ENCODE peak calls at places on chromosome 6, in five cellular contexts. One of them, this sample, is unnamed. For H3K27me3, the result is how much of the 10 kb centered on the place peaks cover.

GRCh38 chr6:68975064-68975463 is 340.0 kb downstream of the ADGRB3 start:
- DNase-seq in heart left ventricle: peak
- DNase-seq in adipocyte: no peak
- DNase-seq in CD8-positive, alpha-beta T cell: no peak
- DNase-seq in Peyer's patch: no peak
- DNase-seq in this sample: no peak

GRCh38 chr6:150813319-150813992 is 52.0 kb upstream of the MTHFD1L start:
- DNase-seq in CD8-positive, alpha-beta T cell: no peak
- DNase-seq in adipocyte: peak
- DNase-seq in heart left ventricle: no peak
- DNase-seq in Peyer's patch: no peak
- DNase-seq in this sample: peak

GRCh38 chr6:88599561-88599960 is 363.9 kb downstream of the RNGTT start:
- DNase-seq in heart left ventricle: no peak
- DNase-seq in CD8-positive, alpha-beta T cell: no peak
- DNase-seq in adipocyte: no peak
- DNase-seq in Peyer's patch: no peak
- DNase-seq in this sample: no peak

GRCh38 chr6:23027281-23027680 is 457.9 kb downstream of the HDGFL1 start:
- DNase-seq in adipocyte: no peak
- DNase-seq in heart left ventricle: no peak
- DNase-seq in CD8-positive, alpha-beta T cell: no peak
- DNase-seq in Peyer's patch: no peak
- DNase-seq in this sample: peak

GRCh38 chr6:42925248-42925857 is 3.9 kb upstream of the CNPY3 start:
- DNase-seq in heart left ventricle: no peak
- DNase-seq in Peyer's patch: no peak
- DNase-seq in adipocyte: no peak
- DNase-seq in CD8-positive, alpha-beta T cell: no peak
- DNase-seq in this sample: no peak

GRCh38 chr6:17417817-17418216 is 24.4 kb downstream of the CAP2 start:
- DNase-seq in CD8-positive, alpha-beta T cell: no peak
- DNase-seq in heart left ventricle: no peak
- DNase-seq in Peyer's patch: no peak
- DNase-seq in adipocyte: peak
- DNase-seq in this sample: peak

GRCh38 chr6:53044071-53044470 is 21.1 kb upstream of the FBXO9 start:
- DNase-seq in heart left ventricle: peak
- DNase-seq in Peyer's patch: no peak
- DNase-seq in adipocyte: peak
- DNase-seq in CD8-positive, alpha-beta T cell: no peak
- DNase-seq in this sample: no peak

GRCh38 chr6:38512211-38512610 is 127.5 kb downstream of the BTBD9 start:
- DNase-seq in adipocyte: no peak
- DNase-seq in CD8-positive, alpha-beta T cell: no peak
- DNase-seq in heart left ventricle: no peak
- DNase-seq in Peyer's patch: no peak
- DNase-seq in this sample: peak

GRCh38 chr6:73969982-73970960 is 274.3 kb downstream of the CD109 start:
- DNase-seq in heart left ventricle: no peak
- DNase-seq in Peyer's patch: no peak
- DNase-seq in CD8-positive, alpha-beta T cell: no peak
- DNase-seq in adipocyte: peak
- DNase-seq in this sample: peak

GRCh38 chr6:41682056-41682477 is 43.8 kb downstream of the MDFI start:
- DNase-seq in heart left ventricle: peak
- DNase-seq in adipocyte: peak
- DNase-seq in Peyer's patch: peak
- DNase-seq in CD8-positive, alpha-beta T cell: peak
- DNase-seq in this sample: peak

GRCh38 chr6:26124550-26125014 is 37.4 kb downstream of the HFE start:
- DNase-seq in heart left ventricle: no peak
- DNase-seq in CD8-positive, alpha-beta T cell: no peak
- DNase-seq in adipocyte: peak
- DNase-seq in Peyer's patch: no peak
- DNase-seq in this sample: peak

GRCh38 chr6:41964201-41964887 is 22.7 kb upstream of the CCND3 start:
- DNase-seq in Peyer's patch: no peak
- DNase-seq in adipocyte: no peak
- DNase-seq in CD8-positive, alpha-beta T cell: no peak
- DNase-seq in heart left ventricle: no peak
- DNase-seq in this sample: no peak

GRCh38 chr6:157830354-157831017 is 7.4 kb downstream of the SNX9 start:
- DNase-seq in Peyer's patch: no peak
- DNase-seq in CD8-positive, alpha-beta T cell: no peak
- DNase-seq in heart left ventricle: no peak
- DNase-seq in adipocyte: no peak
- DNase-seq in this sample: no peak

GRCh38 chr6:145897552-145897951 is 66.6 kb downstream of the SHPRH start:
- DNase-seq in heart left ventricle: no peak
- DNase-seq in CD8-positive, alpha-beta T cell: no peak
- DNase-seq in Peyer's patch: no peak
- DNase-seq in adipocyte: no peak
- DNase-seq in this sample: no peak

GRCh38 chr6:136323431-136324112 is 33.9 kb upstream of the BCLAF1 start:
- DNase-seq in Peyer's patch: no peak
- DNase-seq in adipocyte: peak
- DNase-seq in CD8-positive, alpha-beta T cell: no peak
- DNase-seq in heart left ventricle: no peak
- DNase-seq in this sample: no peak

GRCh38 chr6:137013031-137013430 is 31.7 kb downstream of the IL20RA start:
- DNase-seq in Peyer's patch: no peak
- DNase-seq in heart left ventricle: no peak
- DNase-seq in adipocyte: no peak
- DNase-seq in CD8-positive, alpha-beta T cell: no peak
- DNase-seq in this sample: peak

GRCh38 chr6:146337376-146337775 is 206.3 kb upstream of the RAB32 start:
- DNase-seq in adipocyte: no peak
- DNase-seq in CD8-positive, alpha-beta T cell: no peak
- DNase-seq in heart left ventricle: no peak
- DNase-seq in Peyer's patch: no peak
- DNase-seq in this sample: no peak

GRCh38 chr6:105514306-105514705 is 111.4 kb upstream of the PREP start:
- DNase-seq in Peyer's patch: no peak
- DNase-seq in CD8-positive, alpha-beta T cell: no peak
- DNase-seq in heart left ventricle: no peak
- DNase-seq in adipocyte: no peak
- DNase-seq in this sample: no peak

GRCh38 chr6:159254186-159254585 is 85.0 kb downstream of the FNDC1 start:
- DNase-seq in adipocyte: peak
- DNase-seq in heart left ventricle: no peak
- DNase-seq in CD8-positive, alpha-beta T cell: no peak
- DNase-seq in Peyer's patch: no peak
- DNase-seq in this sample: no peak

GRCh38 chr6:71197267-71197666 is 91.3 kb upstream of the OGFRL1 start:
- DNase-seq in heart left ventricle: no peak
- DNase-seq in adipocyte: no peak
- DNase-seq in CD8-positive, alpha-beta T cell: no peak
- DNase-seq in Peyer's patch: no peak
- DNase-seq in this sample: peak

GRCh38 chr6:68638225-68638900 is 3.3 kb downstream of the ADGRB3 start:
- DNase-seq in adipocyte: peak
- DNase-seq in heart left ventricle: no peak
- DNase-seq in CD8-positive, alpha-beta T cell: no peak
- DNase-seq in Peyer's patch: no peak
- DNase-seq in this sample: peak

GRCh38 chr6:116528800-116529199 is 16.7 kb downstream of the TRAPPC3L start:
- DNase-seq in CD8-positive, alpha-beta T cell: no peak
- DNase-seq in heart left ventricle: no peak
- DNase-seq in Peyer's patch: no peak
- DNase-seq in adipocyte: peak
- DNase-seq in this sample: no peak

GRCh38 chr6:44010411-44011349 is 116.6 kb downstream of the MRPL14 start:
- DNase-seq in CD8-positive, alpha-beta T cell: no peak
- DNase-seq in heart left ventricle: peak
- DNase-seq in adipocyte: peak
- DNase-seq in Peyer's patch: no peak
- DNase-seq in this sample: peak

GRCh38 chr6:42791706-42792320 is 10.0 kb downstream of the BICRAL start:
- DNase-seq in Peyer's patch: no peak
- DNase-seq in heart left ventricle: no peak
- DNase-seq in adipocyte: no peak
- DNase-seq in CD8-positive, alpha-beta T cell: no peak
- DNase-seq in this sample: peak

GRCh38 chr6:34926655-34927054 is 37.6 kb downstream of the ANKS1A start:
- DNase-seq in Peyer's patch: no peak
- DNase-seq in CD8-positive, alpha-beta T cell: no peak
- DNase-seq in adipocyte: peak
- DNase-seq in heart left ventricle: no peak
- DNase-seq in this sample: peak

GRCh38 chr6:9039258-9039657 is 603.9 kb upstream of the SLC35B3 start:
- DNase-seq in CD8-positive, alpha-beta T cell: no peak
- DNase-seq in adipocyte: no peak
- DNase-seq in heart left ventricle: no peak
- DNase-seq in Peyer's patch: no peak
- DNase-seq in this sample: no peak

GRCh38 chr6:15077964-15078363 is 167.9 kb upstream of the JARID2 start:
- DNase-seq in CD8-positive, alpha-beta T cell: no peak
- DNase-seq in adipocyte: no peak
- DNase-seq in heart left ventricle: no peak
- DNase-seq in Peyer's patch: no peak
- DNase-seq in this sample: no peak

GRCh38 chr6:89139509-89140346 is 6.1 kb upstream of the PM20D2 start:
- DNase-seq in Peyer's patch: no peak
- DNase-seq in adipocyte: peak
- DNase-seq in CD8-positive, alpha-beta T cell: no peak
- DNase-seq in heart left ventricle: no peak
- DNase-seq in this sample: peak

GRCh38 chr6:26216015-26216885 is 129.0 kb downstream of the HFE start:
- DNase-seq in CD8-positive, alpha-beta T cell: peak
- DNase-seq in adipocyte: peak
- DNase-seq in Peyer's patch: peak
- DNase-seq in heart left ventricle: peak
- DNase-seq in this sample: peak

GRCh38 chr6:169232507-169232931 is 21.1 kb downstream of the THBS2 start:
- DNase-seq in adipocyte: no peak
- DNase-seq in Peyer's patch: no peak
- DNase-seq in CD8-positive, alpha-beta T cell: no peak
- DNase-seq in heart left ventricle: no peak
- DNase-seq in this sample: no peak

GRCh38 chr6:43503443-43503842 is 6.7 kb downstream of the LRRC73 start:
- DNase-seq in heart left ventricle: no peak
- DNase-seq in adipocyte: no peak
- DNase-seq in CD8-positive, alpha-beta T cell: no peak
- DNase-seq in Peyer's patch: no peak
- DNase-seq in this sample: no peak

GRCh38 chr6:27892596-27893058 is 19.6 kb downstream of the OR2B2 start:
- DNase-seq in CD8-positive, alpha-beta T cell: no peak
- DNase-seq in adipocyte: no peak
- DNase-seq in heart left ventricle: no peak
- DNase-seq in Peyer's patch: no peak
- DNase-seq in this sample: peak
- H3K27me3 ChIP-seq in CD8-positive, alpha-beta T cell: under half
- H3K27me3 ChIP-seq in adipocyte: under half
- H3K27me3 ChIP-seq in heart left ventricle: under half
- H3K27me3 ChIP-seq in Peyer's patch: under half
- H3K27me3 ChIP-seq in this sample: under half

DNA sequence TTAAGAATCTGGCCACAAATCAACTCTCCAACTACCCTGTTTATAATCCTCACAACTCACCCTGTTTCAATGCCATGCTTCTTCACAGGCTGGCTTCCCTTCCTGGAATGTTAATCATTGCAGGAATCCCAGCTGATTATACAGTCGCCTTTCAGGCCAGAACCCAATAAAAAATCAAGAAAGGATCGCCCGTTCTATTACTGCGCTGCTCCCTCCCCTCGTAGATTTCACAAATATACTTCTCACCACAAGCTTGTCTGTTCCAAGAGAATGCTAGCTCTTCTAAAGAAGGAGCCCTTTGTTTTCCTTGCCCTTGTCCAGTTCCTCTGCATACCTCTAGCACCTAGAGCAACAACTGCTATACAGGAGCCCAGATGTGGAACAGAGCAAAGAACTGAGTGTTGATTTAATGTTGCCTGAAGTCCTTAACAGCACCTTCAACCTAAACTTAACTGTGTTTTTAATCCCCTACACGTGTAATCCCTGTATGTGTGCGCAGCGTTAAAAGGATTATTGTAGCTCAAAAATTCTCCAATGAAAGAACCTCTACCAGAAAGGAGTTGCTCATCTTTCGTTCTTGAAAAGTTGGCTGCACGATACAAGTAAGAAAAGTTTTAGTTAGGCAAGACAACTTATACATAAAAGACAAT is 988 bp downstream of the ECHDC1 start:
- DNase-seq in heart left ventricle: no peak
- DNase-seq in Peyer's patch: no peak
- DNase-seq in adipocyte: peak
- DNase-seq in CD8-positive, alpha-beta T cell: no peak
- DNase-seq in this sample: peak
- H3K4me3 ChIP-seq in heart left ventricle: peak
- H3K4me3 ChIP-seq in Peyer's patch: peak
- H3K4me3 ChIP-seq in adipocyte: peak
- H3K4me3 ChIP-seq in CD8-positive, alpha-beta T cell: peak
- H3K4me3 ChIP-seq in this sample: peak

GRCh38 chr6:75941509-75941908 is 131.0 kb downstream of the IMPG1 start:
- DNase-seq in heart left ventricle: no peak
- DNase-seq in Peyer's patch: no peak
- DNase-seq in CD8-positive, alpha-beta T cell: no peak
- DNase-seq in adipocyte: no peak
- DNase-seq in this sample: no peak
- H3K27me3 ChIP-seq in heart left ventricle: under half
- H3K27me3 ChIP-seq in Peyer's patch: under half
- H3K27me3 ChIP-seq in CD8-positive, alpha-beta T cell: under half
- H3K27me3 ChIP-seq in adipocyte: under half
- H3K27me3 ChIP-seq in this sample: under half

GRCh38 chr6:122790740-122791679 is 2.0 kb downstream of the SMPDL3A start:
- DNase-seq in heart left ventricle: no peak
- DNase-seq in adipocyte: peak
- DNase-seq in CD8-positive, alpha-beta T cell: no peak
- DNase-seq in Peyer's patch: no peak
- DNase-seq in this sample: no peak
- H3K4me3 ChIP-seq in heart left ventricle: no peak
- H3K4me3 ChIP-seq in adipocyte: peak
- H3K4me3 ChIP-seq in CD8-positive, alpha-beta T cell: no peak
- H3K4me3 ChIP-seq in Peyer's patch: peak
- H3K4me3 ChIP-seq in this sample: no peak

GRCh38 chr6:7542878-7543394 is 1.5 kb downstream of the DSP start:
- DNase-seq in Peyer's patch: no peak
- DNase-seq in heart left ventricle: peak
- DNase-seq in adipocyte: peak
- DNase-seq in CD8-positive, alpha-beta T cell: no peak
- DNase-seq in this sample: peak
- H3K27me3 ChIP-seq in Peyer's patch: under half
- H3K27me3 ChIP-seq in heart left ventricle: under half
- H3K27me3 ChIP-seq in adipocyte: under half
- H3K27me3 ChIP-seq in CD8-positive, alpha-beta T cell: under half
- H3K27me3 ChIP-seq in this sample: under half

This sample was measured in bronchial epithelial cell.